ENCODE peak calls at places on chromosome X, in eight cellular contexts. Z is H54, H is right lobe of liver, Y is gastrocnemius medialis, T is lower leg skin, U is NB4, G is Peyer's patch, D is HepG2. B is an unnamed sample.

GRCh38 chrX:74526786-74527185 is 87.6 kb downstream of the RLIM start:
- DNase-seq in Z (no peak), H (no peak), Y (no peak), T (no peak), U (no peak), G (no peak), D (no peak), B (no peak)

GRCh38 chrX:150547511-150548115 is 20.8 kb upstream of the MTM1 start:
- DNase-seq in Z (peak; percentile 42), H (peak; percentile 89), Y (peak; percentile 62), T (peak; percentile 93), U (peak; percentile 60), G (peak; percentile 75), D (no peak), B (no peak)

GRCh38 chrX:110846071-110846470 is 50.5 kb upstream of the CHRDL1 start:
- DNase-seq in Z (no peak), H (no peak), Y (no peak), T (no peak), U (no peak), G (no peak), D (no peak), B (no peak)

GRCh38 chrX:9865804-9866471 is 79.7 kb downstream of the SHROOM2 start:
- DNase-seq in Z (no peak), H (no peak), Y (no peak), T (no peak), U (no peak), G (no peak), D (no peak), B (no peak)

GRCh38 chrX:133402830-133403625 is 12.3 kb downstream of the GPC4 start:
- DNase-seq in Z (no peak), H (no peak), Y (no peak), T (no peak), U (no peak), G (no peak), D (no peak), B (no peak)

GRCh38 chrX:108310511-108310910 is 127.7 kb downstream of the COL4A6 start:
- DNase-seq in Z (no peak), H (no peak), Y (no peak), T (no peak), U (no peak), G (no peak), D (no peak), B (no peak)

GRCh38 chrX:54248309-54248708 is 65.3 kb upstream of the FAM120C start:
- DNase-seq in Z (peak; percentile 1), H (no peak), Y (no peak), T (no peak), U (peak; percentile 14), G (no peak), D (peak; percentile 12), B (no peak)

GRCh38 chrX:80223922-80224579 is 196.2 kb upstream of the TENT5D start:
- DNase-seq in Z (no peak), H (no peak), Y (no peak), T (no peak), U (peak; percentile 14), G (no peak), D (no peak), B (no peak)

GRCh38 chrX:136030357-136031225 is 45.4 kb downstream of the SLC9A6 start:
- DNase-seq in Z (no peak), H (no peak), Y (peak; percentile 61), T (no peak), U (no peak), G (no peak), D (no peak), B (no peak)

GRCh38 chrX:101419489-101419888 is 11.5 kb downstream of the HNRNPH2 start:
- DNase-seq in Z (no peak), H (no peak), Y (no peak), T (no peak), U (no peak), G (no peak), D (no peak), B (no peak)

GRCh38 chrX:7828594-7828993 is 14.4 kb upstream of the VCX start:
- DNase-seq in Z (no peak), H (no peak), Y (no peak), T (no peak), U (peak; percentile 48), G (no peak), D (peak; percentile 1), B (no peak)

GRCh38 chrX:118205421-118205820 is 88.8 kb upstream of the KLHL13 start:
- DNase-seq in Z (no peak), H (no peak), Y (no peak), T (no peak), U (no peak), G (no peak), D (no peak), B (no peak)

GRCh38 chrX:68829594-68830485 is 1.0 kb downstream of the EFNB1 start:
- DNase-seq in Z (no peak), H (no peak), Y (no peak), T (peak; percentile 87), U (peak; percentile 25), G (peak; percentile 64), D (no peak), B (no peak)

GRCh38 chrX:130874751-130875150 is 28.3 kb downstream of the ENOX2 start:
- DNase-seq in Z (no peak), H (no peak), Y (no peak), T (no peak), U (no peak), G (no peak), D (no peak), B (no peak)

GRCh38 chrX:48003758-48004457 is at the start of gene ZNF182:
- DNase-seq in Z (peak; percentile 47), H (peak; percentile 92), Y (peak; percentile 89), T (peak; percentile 98), U (peak; percentile 94), G (peak; percentile 85), D (peak; percentile 84), B (peak; percentile 78)
- TF ChIP-seq POLR2A in Z (peak; percentile 37), H (peak; percentile 67), Y (no peak), T (no peak), U (peak; percentile 85), G (peak; percentile 32), D (peak; percentile 80), B (peak; percentile 70)

DNA sequence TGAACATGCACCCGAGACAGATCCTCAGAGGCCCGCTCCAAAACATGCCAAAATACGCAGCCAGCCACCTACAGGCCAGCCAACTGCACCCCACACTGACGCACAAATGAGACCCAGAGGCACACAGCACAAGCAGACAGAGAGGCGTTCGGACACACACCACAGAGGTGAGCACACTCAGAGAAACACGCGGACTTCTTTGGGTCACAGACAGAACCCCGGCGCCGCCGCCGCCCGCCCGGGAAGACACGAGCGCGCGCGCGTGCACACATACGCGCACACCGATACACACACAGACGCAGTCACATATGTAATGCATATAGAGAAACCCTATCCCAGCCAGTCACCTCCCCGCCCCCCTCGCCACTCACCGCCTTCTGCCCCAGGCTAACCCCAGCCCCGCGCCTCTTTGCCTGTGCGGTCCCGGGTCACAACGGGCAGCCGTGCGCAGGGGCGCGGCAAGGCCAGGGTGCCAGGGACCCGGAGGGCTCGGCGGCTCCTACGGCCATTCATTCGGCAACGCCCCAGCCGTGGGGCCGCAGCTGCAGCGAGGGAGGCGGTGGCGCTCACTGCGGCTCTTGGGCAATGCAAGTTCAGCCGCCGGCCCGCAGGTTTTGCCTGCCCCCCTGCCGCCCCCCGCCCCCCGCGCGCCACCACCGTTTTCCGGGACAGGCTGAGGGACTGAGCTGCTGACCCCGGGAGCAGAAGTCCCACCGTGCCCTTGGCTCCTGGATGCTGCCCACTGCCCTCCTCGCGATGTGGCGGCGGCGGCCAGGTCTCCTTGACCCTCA is 532 bp downstream of the SEPTIN6 start:
- DNase-seq in Z (peak; percentile 25), H (peak; percentile 78), Y (no peak), T (peak; percentile 87), U (peak; percentile 73), G (peak; percentile 54), D (no peak), B (no peak)
- TF ChIP-seq POLR2A in Z (no peak), H (peak; percentile 46), Y (no peak), T (no peak), U (no peak), G (no peak), D (no peak), B (no peak)

GRCh38 chrX:71365356-71365875 is 741 bp upstream of the TAF1 start:
- DNase-seq in Z (no peak), H (no peak), Y (peak; percentile 11), T (no peak), U (no peak), G (no peak), D (no peak), B (no peak)
- TF ChIP-seq POLR2A in Z (no peak), H (no peak), Y (no peak), T (no peak), U (no peak), G (peak; percentile 73), D (no peak), B (peak; percentile 81)

GRCh38 chrX:123961268-123962005 is at the start of gene STAG2:
- DNase-seq in Z (peak; percentile 33), H (peak; percentile 79), Y (peak; percentile 84), T (peak; percentile 94), U (peak; percentile 94), G (peak; percentile 66), D (peak; percentile 80), B (no peak)
- TF ChIP-seq POLR2A in Z (no peak), H (no peak), Y (peak; percentile 74), T (no peak), U (peak; percentile 35), G (no peak), D (peak; percentile 48), B (peak; percentile 8)

GRCh38 chrX:132217203-132218073 is 1.8 kb downstream of the RAP2C start:
- DNase-seq in Z (peak; percentile 54), H (peak; percentile 69), Y (peak; percentile 52), T (peak; percentile 91), U (peak; percentile 94), G (peak; percentile 65), D (peak; percentile 77), B (peak; percentile 45)
- TF ChIP-seq POLR2A in Z (peak; percentile 1), H (peak; percentile 43), Y (no peak), T (no peak), U (peak; percentile 28), G (peak; percentile 30), D (no peak), B (peak; percentile 61)

GRCh38 chrX:154411322-154411980 is at the start of gene TAFAZZIN:
- DNase-seq in Z (peak; percentile 48), H (peak; percentile 75), Y (peak; percentile 72), T (peak; percentile 92), U (peak; percentile 83), G (peak; percentile 84), D (peak; percentile 21), B (peak; percentile 81)
- TF ChIP-seq POLR2A in Z (peak; percentile 76), H (peak; percentile 61), Y (peak; percentile 71), T (no peak), U (peak; percentile 75), G (peak; percentile 60), D (peak; percentile 78), B (peak; percentile 83)

DNA sequence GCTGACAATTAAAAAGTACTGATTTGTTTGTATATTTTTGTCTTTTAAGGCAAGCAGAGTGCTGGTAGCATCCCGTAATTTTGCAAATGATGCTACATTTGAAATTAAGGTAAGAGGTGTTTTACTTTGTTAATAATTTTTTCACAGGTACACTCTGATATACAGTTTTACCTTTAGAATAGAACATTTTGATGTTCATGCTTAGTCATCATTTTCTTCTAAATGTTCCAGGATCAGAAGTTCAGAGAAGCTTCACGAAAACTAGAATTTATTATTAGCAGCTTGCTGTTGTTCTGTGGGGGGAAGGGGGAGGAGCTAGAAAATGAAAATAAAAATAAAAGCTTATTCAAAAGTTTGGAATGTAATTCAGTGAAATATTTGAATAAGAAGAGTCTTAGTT is 5.5 kb downstream of the PDHA1 start:
- DNase-seq in Z (no peak), H (no peak), Y (no peak), T (no peak), U (no peak), G (no peak), D (no peak), B (no peak)
- TF ChIP-seq POLR2A in Z (no peak), H (no peak), Y (no peak), T (no peak), U (no peak), G (no peak), D (no peak), B (no peak)